ENCODE peak calls at places on chromosome 7, in four cellular contexts. One of them, this sample, is unnamed.

GRCh38 chr7:116698930-116699722 is 27.1 kb downstream of the MET start:
- DNase-seq in cardiac fibroblast: no peak
- DNase-seq in cardiac muscle cell: peak
- DNase-seq in H1: no peak
- DNase-seq in this sample: no peak

GRCh38 chr7:111164442-111164841 is 73.5 kb downstream of the LRRN3 start:
- DNase-seq in cardiac fibroblast: no peak
- DNase-seq in cardiac muscle cell: no peak
- DNase-seq in H1: no peak
- DNase-seq in this sample: no peak

GRCh38 chr7:37916017-37916672 is 472 bp downstream of the SFRP4 start:
- DNase-seq in cardiac fibroblast: no peak
- DNase-seq in cardiac muscle cell: no peak
- DNase-seq in H1: no peak
- DNase-seq in this sample: no peak

GRCh38 chr7:30887464-30887872 is 24.2 kb upstream of the AQP1 start:
- DNase-seq in cardiac fibroblast: no peak
- DNase-seq in cardiac muscle cell: no peak
- DNase-seq in H1: no peak
- DNase-seq in this sample: no peak

GRCh38 chr7:87499494-87499893 is 24.0 kb upstream of the ABCB4 start:
- DNase-seq in cardiac fibroblast: no peak
- DNase-seq in cardiac muscle cell: no peak
- DNase-seq in H1: no peak
- DNase-seq in this sample: no peak

GRCh38 chr7:79673969-79674368 is 220.5 kb upstream of the MAGI2 start:
- DNase-seq in cardiac fibroblast: no peak
- DNase-seq in cardiac muscle cell: no peak
- DNase-seq in H1: no peak
- DNase-seq in this sample: no peak

GRCh38 chr7:158847451-158847866 is 8.9 kb upstream of the DYNC2I1 start:
- DNase-seq in cardiac fibroblast: peak
- DNase-seq in cardiac muscle cell: no peak
- DNase-seq in H1: no peak
- DNase-seq in this sample: no peak

GRCh38 chr7:30225863-30226361 is 58.5 kb upstream of the ZNRF2 start:
- DNase-seq in cardiac fibroblast: peak
- DNase-seq in cardiac muscle cell: peak
- DNase-seq in H1: no peak
- DNase-seq in this sample: no peak

GRCh38 chr7:37018954-37019353 is 294.7 kb upstream of the AOAH start:
- DNase-seq in cardiac fibroblast: no peak
- DNase-seq in cardiac muscle cell: no peak
- DNase-seq in H1: no peak
- DNase-seq in this sample: no peak

GRCh38 chr7:41107938-41108448 is 594.9 kb downstream of the INHBA start:
- DNase-seq in cardiac fibroblast: no peak
- DNase-seq in cardiac muscle cell: no peak
- DNase-seq in H1: no peak
- DNase-seq in this sample: no peak

GRCh38 chr7:107779647-107780099 is 23.4 kb downstream of the SLC26A3 start:
- DNase-seq in cardiac fibroblast: peak
- DNase-seq in cardiac muscle cell: no peak
- DNase-seq in H1: no peak
- DNase-seq in this sample: no peak

GRCh38 chr7:35248576-35249536 is 5.0 kb downstream of the TBX20 start:
- DNase-seq in cardiac fibroblast: no peak
- DNase-seq in cardiac muscle cell: peak
- DNase-seq in H1: no peak
- DNase-seq in this sample: no peak

GRCh38 chr7:49564379-49564714 is 209.1 kb upstream of the VWC2 start:
- DNase-seq in cardiac fibroblast: no peak
- DNase-seq in cardiac muscle cell: no peak
- DNase-seq in H1: no peak
- DNase-seq in this sample: no peak

GRCh38 chr7:138776156-138776833 is 21.5 kb upstream of the TMEM213 start:
- DNase-seq in cardiac fibroblast: no peak
- DNase-seq in cardiac muscle cell: no peak
- DNase-seq in H1: no peak
- DNase-seq in this sample: no peak

GRCh38 chr7:85821926-85822325 is 635.1 kb upstream of the SEMA3D start:
- DNase-seq in cardiac fibroblast: no peak
- DNase-seq in cardiac muscle cell: no peak
- DNase-seq in H1: no peak
- DNase-seq in this sample: no peak

GRCh38 chr7:130793855-130794618 is 60.0 kb upstream of the KLF14 start:
- DNase-seq in cardiac fibroblast: peak
- DNase-seq in cardiac muscle cell: no peak
- DNase-seq in H1: no peak
- DNase-seq in this sample: peak

GRCh38 chr7:106365252-106366005 is 80.6 kb upstream of the NAMPT start:
- DNase-seq in cardiac fibroblast: peak
- DNase-seq in cardiac muscle cell: no peak
- DNase-seq in H1: no peak
- DNase-seq in this sample: no peak
- TF ChIP-seq CTCF in cardiac fibroblast: no peak
- TF ChIP-seq CTCF in cardiac muscle cell: no peak
- TF ChIP-seq CTCF in H1: no peak
- TF ChIP-seq CTCF in this sample: no peak

GRCh38 chr7:141378405-141378804 is 172.8 kb upstream of the AGK start:
- DNase-seq in cardiac fibroblast: no peak
- DNase-seq in cardiac muscle cell: no peak
- DNase-seq in H1: no peak
- DNase-seq in this sample: no peak
- TF ChIP-seq CTCF in cardiac fibroblast: no peak
- TF ChIP-seq CTCF in cardiac muscle cell: no peak
- TF ChIP-seq CTCF in H1: no peak
- TF ChIP-seq CTCF in this sample: no peak

GRCh38 chr7:150379590-150380379 is 655 bp downstream of the ZNF775 start:
- DNase-seq in cardiac fibroblast: no peak
- DNase-seq in cardiac muscle cell: no peak
- DNase-seq in H1: no peak
- DNase-seq in this sample: no peak

GRCh38 chr7:150377116-150377979 is 1.8 kb upstream of the ZNF775 start:
- DNase-seq in cardiac fibroblast: no peak
- DNase-seq in cardiac muscle cell: no peak
- DNase-seq in H1: no peak
- DNase-seq in this sample: no peak

GRCh38 chr7:150380463-150380862 is 1.3 kb downstream of the ZNF775 start:
- DNase-seq in cardiac fibroblast: no peak
- DNase-seq in cardiac muscle cell: no peak
- DNase-seq in H1: no peak
- DNase-seq in this sample: no peak

GRCh38 chr7:150378115-150378852 is 846 bp upstream of the ZNF775 start:
- DNase-seq in cardiac fibroblast: peak
- DNase-seq in cardiac muscle cell: peak
- DNase-seq in H1: peak
- DNase-seq in this sample: no peak

GRCh38 chr7:150378853-150379589 is at the start of gene ZNF775:
- DNase-seq in cardiac fibroblast: peak
- DNase-seq in cardiac muscle cell: peak
- DNase-seq in H1: peak
- DNase-seq in this sample: peak
- TF ChIP-seq CTCF in cardiac fibroblast: no peak
- TF ChIP-seq CTCF in cardiac muscle cell: no peak
- TF ChIP-seq CTCF in H1: no peak
- TF ChIP-seq CTCF in this sample: no peak

GRCh38 chr7:149217570-149217969 is 21.9 kb upstream of the ZNF212 start:
- DNase-seq in cardiac fibroblast: no peak
- DNase-seq in cardiac muscle cell: no peak
- DNase-seq in H1: no peak
- DNase-seq in this sample: no peak

GRCh38 chr7:149218469-149219420 is 20.7 kb upstream of the ZNF212 start:
- DNase-seq in cardiac fibroblast: no peak
- DNase-seq in cardiac muscle cell: no peak
- DNase-seq in H1: no peak
- DNase-seq in this sample: no peak

GRCh38 chr7:149223746-149224145 is 15.7 kb upstream of the ZNF212 start:
- DNase-seq in cardiac fibroblast: no peak
- DNase-seq in cardiac muscle cell: no peak
- DNase-seq in H1: no peak
- DNase-seq in this sample: no peak

GRCh38 chr7:149223176-149223575 is 16.3 kb upstream of the ZNF212 start:
- DNase-seq in cardiac fibroblast: no peak
- DNase-seq in cardiac muscle cell: no peak
- DNase-seq in H1: no peak
- DNase-seq in this sample: no peak

GRCh38 chr7:149220534-149220933 is 18.9 kb upstream of the ZNF212 start:
- DNase-seq in cardiac fibroblast: peak
- DNase-seq in cardiac muscle cell: no peak
- DNase-seq in H1: no peak
- DNase-seq in this sample: peak
- TF ChIP-seq CTCF in cardiac fibroblast: no peak
- TF ChIP-seq CTCF in cardiac muscle cell: no peak
- TF ChIP-seq CTCF in H1: no peak
- TF ChIP-seq CTCF in this sample: no peak

DNA sequence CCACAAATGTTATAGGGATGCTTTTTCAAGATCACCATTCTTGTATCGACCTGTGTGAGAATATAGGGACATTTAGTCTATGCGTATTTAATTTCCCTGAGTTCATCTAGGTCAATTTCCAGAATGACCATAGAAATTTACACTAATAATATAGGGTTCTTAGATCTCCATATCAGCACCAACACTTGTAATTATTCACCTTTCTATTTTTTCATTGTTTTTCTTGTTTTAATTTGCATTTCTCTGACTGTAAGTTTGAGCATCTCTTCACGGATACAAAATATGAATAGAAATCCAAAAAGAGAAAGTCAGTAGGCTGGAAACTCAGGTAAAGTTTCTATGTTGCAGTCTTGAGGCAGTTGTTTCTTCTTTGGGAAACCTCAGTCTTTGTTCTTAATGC is 134.8 kb downstream of the CREB5 start:
- DNase-seq in cardiac fibroblast: no peak
- DNase-seq in cardiac muscle cell: no peak
- DNase-seq in H1: no peak
- DNase-seq in this sample: no peak
- TF ChIP-seq CTCF in cardiac fibroblast: no peak
- TF ChIP-seq CTCF in cardiac muscle cell: no peak
- TF ChIP-seq CTCF in H1: no peak
- TF ChIP-seq CTCF in this sample: no peak

This sample was measured in AG09319.